ENCODE peak calls at places on chromosomes 7 and 10, in nine cellular contexts. Q is fibroblast of mammary gland, J is adrenal gland, H is lung, L is cardiac muscle cell, W is PC-3, A is mucosa of descending colon, B is fibroblast of villous mesenchyme, U is sigmoid colon. T is an unnamed sample.

GRCh38 chr10:24269476-24269875 is 60.5 kb downstream of the KIAA1217 start:
- DNase-seq in L (no peak), A (no peak), J (no peak), W (no peak), H (no peak), U (no peak), Q (no peak), B (no peak), T (no peak)

GRCh38 chr7:101210143-101210542 is 7.2 kb downstream of the PLOD3 start:
- DNase-seq in J (no peak), W (no peak), B (no peak), Q (no peak), A (no peak), L (no peak), H (no peak), U (no peak), T (no peak)

GRCh38 chr10:124601016-124601415 is 139.4 kb downstream of the LHPP start:
- DNase-seq in B (no peak), H (no peak), U (no peak), W (no peak), A (no peak), L (no peak), Q (no peak), J (no peak), T (no peak)

GRCh38 chr7:80014507-80014906 is 120.1 kb upstream of the GNAI1 start:
- DNase-seq in J (no peak), L (peak), B (peak), Q (peak), U (no peak), W (peak), A (no peak), H (no peak), T (peak)

GRCh38 chr7:78018541-78019456 is 220.2 kb downstream of the PHTF2 start:
- DNase-seq in Q (peak), L (peak), J (peak), A (peak), W (peak), H (no peak), U (peak), B (peak), T (peak)

GRCh38 chr7:24727165-24728120 is 29.8 kb downstream of the GSDME start:
- DNase-seq in U (no peak), L (peak), W (no peak), B (peak), Q (peak), H (no peak), J (peak), A (no peak), T (peak)

GRCh38 chr7:82044497-82045080 is 274.7 kb upstream of the HGF start:
- DNase-seq in A (peak), Q (peak), W (peak), L (peak), U (no peak), B (peak), J (peak), H (peak), T (peak)

GRCh38 chr7:23246540-23246939 is at the start of gene GPNMB:
- DNase-seq in Q (peak), B (peak), A (peak), U (peak), H (no peak), W (peak), L (peak), J (no peak), T (peak)

GRCh38 chr7:37111459-37111858 is 337.2 kb downstream of the ELMO1 start:
- DNase-seq in Q (no peak), L (no peak), H (no peak), W (no peak), J (no peak), U (no peak), A (no peak), B (no peak), T (no peak)

GRCh38 chr7:37109016-37109415 is 339.6 kb downstream of the ELMO1 start:
- DNase-seq in J (no peak), H (no peak), A (no peak), L (no peak), W (no peak), B (peak), Q (no peak), U (no peak), T (no peak)

GRCh38 chr7:37108615-37109014 is 340.0 kb downstream of the ELMO1 start:
- DNase-seq in W (no peak), L (no peak), B (no peak), A (no peak), U (no peak), Q (no peak), H (no peak), J (no peak), T (no peak)

GRCh38 chr7:37110641-37111421 is 337.8 kb downstream of the ELMO1 start:
- DNase-seq in W (no peak), A (no peak), B (no peak), H (no peak), J (no peak), L (no peak), U (no peak), Q (peak), T (no peak)

GRCh38 chr7:37109853-37110252 is 338.8 kb downstream of the ELMO1 start:
- DNase-seq in L (peak), H (no peak), W (no peak), B (peak), U (no peak), J (peak), A (no peak), Q (no peak), T (no peak)
- TF ChIP-seq CTCF in L (no peak), H (no peak), W (no peak), B (peak), U (no peak), J (peak), A (no peak), Q (no peak), T (no peak)

GRCh38 chr7:30351724-30352123 is 67.3 kb downstream of the ZNRF2 start:
- DNase-seq in H (no peak), A (no peak), U (no peak), Q (no peak), W (no peak), J (no peak), B (no peak), L (no peak), T (no peak)

GRCh38 chr7:30352169-30352568 is 67.8 kb downstream of the ZNRF2 start:
- DNase-seq in A (no peak), U (no peak), W (peak), J (no peak), Q (no peak), L (no peak), B (no peak), H (no peak), T (no peak)

GRCh38 chr7:30353532-30353931 is 69.1 kb downstream of the ZNRF2 start:
- DNase-seq in A (no peak), H (no peak), B (no peak), L (no peak), U (no peak), Q (no peak), J (no peak), W (no peak), T (no peak)

GRCh38 chr7:30353932-30354607 is 69.7 kb downstream of the ZNRF2 start:
- DNase-seq in A (no peak), W (no peak), U (no peak), L (no peak), J (no peak), B (no peak), Q (no peak), H (no peak), T (no peak)

GRCh38 chr7:30354791-30355190 is 70.4 kb downstream of the ZNRF2 start:
- DNase-seq in W (no peak), A (no peak), Q (no peak), J (no peak), B (no peak), U (no peak), L (no peak), H (no peak), T (no peak)
- H3K4me3 ChIP-seq in W (no peak), A (no peak), Q (no peak), J (no peak), B (no peak), U (no peak), L (no peak), H (no peak), T (no peak)

GRCh38 chr10:99433378-99434020 is 3.1 kb upstream of the GOT1 start:
- DNase-seq in L (no peak), W (peak), U (no peak), J (no peak), A (no peak), B (no peak), Q (peak), H (no peak), T (peak)
- TF ChIP-seq CTCF in L (peak), W (peak), U (no peak), J (no peak), A (no peak), B (peak), Q (peak), H (no peak), T (peak)

DNA sequence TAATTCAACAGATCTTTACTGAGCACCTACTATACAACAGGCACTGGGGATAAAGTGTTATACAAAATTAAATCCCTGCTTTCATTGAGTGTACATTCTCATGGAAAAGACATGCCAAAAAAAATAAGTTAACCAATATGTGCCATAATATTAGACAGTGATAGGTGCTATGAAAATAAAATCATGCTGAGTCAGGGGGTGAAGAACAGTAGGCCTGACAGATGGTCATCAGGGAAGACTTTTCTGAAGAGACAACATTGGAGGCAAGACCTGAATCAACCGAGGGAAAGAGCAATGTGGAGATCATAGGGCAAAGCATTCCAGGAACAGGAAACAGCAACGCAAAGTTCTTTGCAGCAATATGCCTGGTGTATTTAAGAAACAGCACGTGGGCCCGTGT is 135.5 kb downstream of the C1GALT1 start:
- DNase-seq in H (no peak), B (no peak), Q (no peak), J (no peak), W (no peak), L (no peak), U (no peak), A (no peak), T (no peak)
- H3K4me3 ChIP-seq in H (no peak), B (no peak), Q (no peak), J (no peak), W (no peak), L (no peak), U (no peak), A (no peak), T (no peak)

GRCh38 chr7:44964384-44964830 is 14.4 kb downstream of the MYO1G start:
- DNase-seq in L (no peak), B (no peak), A (no peak), Q (peak), J (no peak), W (no peak), H (no peak), U (no peak), T (peak)

GRCh38 chr7:44965441-44965903 is 13.3 kb downstream of the MYO1G start:
- DNase-seq in W (no peak), U (peak), B (no peak), A (no peak), L (no peak), Q (no peak), H (no peak), J (no peak), T (no peak)

GRCh38 chr7:44963526-44964290 is 15.1 kb downstream of the MYO1G start:
- DNase-seq in H (no peak), J (no peak), L (no peak), B (no peak), W (no peak), A (no peak), U (no peak), Q (no peak), T (no peak)

GRCh38 chr7:44965937-44966730 is 12.7 kb downstream of the MYO1G start:
- DNase-seq in L (no peak), J (no peak), B (no peak), A (no peak), Q (no peak), U (peak), H (no peak), W (no peak), T (no peak)

DNA sequence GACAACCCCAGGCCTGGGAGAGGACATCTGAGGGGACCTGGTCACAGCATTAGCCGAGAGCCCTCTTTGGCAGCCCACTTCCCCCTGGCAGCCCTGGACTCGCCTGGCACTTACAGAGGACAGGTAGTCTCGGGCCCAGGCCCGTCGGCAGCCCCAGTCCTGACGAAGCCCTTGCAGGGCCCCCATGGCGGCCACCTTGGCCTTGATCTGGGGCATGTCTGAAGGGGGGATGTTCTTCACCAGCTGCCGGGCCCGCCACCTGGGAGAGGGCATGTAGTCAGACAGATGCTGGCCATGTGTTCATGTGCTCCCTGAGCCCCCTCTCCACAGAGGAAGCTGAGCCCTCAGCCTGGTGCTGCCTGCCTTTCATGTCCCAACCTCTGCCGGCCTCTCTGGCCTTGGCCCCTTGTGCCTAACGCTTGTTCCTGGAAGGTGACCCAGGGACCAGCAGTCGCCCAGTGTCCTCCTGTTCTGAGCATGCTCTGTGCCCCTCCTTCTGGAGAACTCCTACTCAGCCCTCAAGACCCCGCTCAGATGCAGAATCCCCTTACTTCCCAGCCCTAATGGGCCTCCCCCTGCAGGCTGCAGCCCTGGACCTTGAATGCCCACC is 13.9 kb downstream of the MYO1G start:
- DNase-seq in A (no peak), U (peak), W (no peak), J (no peak), B (no peak), H (no peak), Q (no peak), L (no peak), T (no peak)
- TF ChIP-seq CTCF in A (no peak), U (no peak), W (no peak), J (no peak), B (no peak), H (no peak), Q (no peak), L (no peak), T (no peak)

DNA sequence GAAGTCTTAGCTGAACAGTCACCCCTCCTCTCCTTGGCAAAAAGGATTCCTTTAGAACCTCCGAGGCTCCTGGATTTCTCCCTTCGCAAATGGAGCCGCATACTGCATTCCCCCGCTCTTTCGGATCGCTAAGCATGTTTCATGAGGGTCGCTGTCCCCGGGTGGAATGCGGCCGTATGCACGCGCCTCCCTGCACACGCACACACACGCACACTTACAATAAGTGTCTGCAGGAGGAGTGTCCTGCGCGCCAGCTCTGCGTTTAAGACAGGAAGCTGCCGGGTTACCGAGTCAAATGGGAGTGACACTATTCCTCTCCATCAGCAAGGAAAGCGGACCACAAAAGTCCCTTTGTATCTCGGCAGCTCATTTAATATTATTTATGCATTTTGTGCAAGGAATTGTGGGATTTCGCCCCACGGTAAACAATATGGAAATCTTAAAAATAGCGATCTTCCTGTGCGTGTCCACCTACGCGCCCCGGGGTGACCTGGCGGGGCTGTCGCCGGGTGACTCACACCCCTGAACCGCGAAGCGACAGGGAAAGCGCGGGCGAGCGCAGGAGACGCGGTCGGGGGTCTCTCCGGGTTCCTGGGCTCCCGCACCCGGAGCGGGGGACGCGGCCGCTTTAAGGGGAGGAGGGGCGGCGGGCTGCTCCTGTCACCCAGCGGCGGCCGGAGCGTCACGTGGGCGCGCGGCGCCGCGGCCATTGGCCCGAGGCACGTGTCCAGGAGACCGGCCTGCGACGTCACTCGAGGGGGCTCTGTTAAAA is 971 bp upstream of the EN2 start:
- DNase-seq in B (peak), H (peak), U (peak), J (peak), W (peak), Q (peak), L (peak), A (peak), T (peak)
- H3K4me3 ChIP-seq in B (peak), H (peak), U (peak), J (no peak), W (peak), Q (peak), L (peak), A (no peak), T (peak)

DNA sequence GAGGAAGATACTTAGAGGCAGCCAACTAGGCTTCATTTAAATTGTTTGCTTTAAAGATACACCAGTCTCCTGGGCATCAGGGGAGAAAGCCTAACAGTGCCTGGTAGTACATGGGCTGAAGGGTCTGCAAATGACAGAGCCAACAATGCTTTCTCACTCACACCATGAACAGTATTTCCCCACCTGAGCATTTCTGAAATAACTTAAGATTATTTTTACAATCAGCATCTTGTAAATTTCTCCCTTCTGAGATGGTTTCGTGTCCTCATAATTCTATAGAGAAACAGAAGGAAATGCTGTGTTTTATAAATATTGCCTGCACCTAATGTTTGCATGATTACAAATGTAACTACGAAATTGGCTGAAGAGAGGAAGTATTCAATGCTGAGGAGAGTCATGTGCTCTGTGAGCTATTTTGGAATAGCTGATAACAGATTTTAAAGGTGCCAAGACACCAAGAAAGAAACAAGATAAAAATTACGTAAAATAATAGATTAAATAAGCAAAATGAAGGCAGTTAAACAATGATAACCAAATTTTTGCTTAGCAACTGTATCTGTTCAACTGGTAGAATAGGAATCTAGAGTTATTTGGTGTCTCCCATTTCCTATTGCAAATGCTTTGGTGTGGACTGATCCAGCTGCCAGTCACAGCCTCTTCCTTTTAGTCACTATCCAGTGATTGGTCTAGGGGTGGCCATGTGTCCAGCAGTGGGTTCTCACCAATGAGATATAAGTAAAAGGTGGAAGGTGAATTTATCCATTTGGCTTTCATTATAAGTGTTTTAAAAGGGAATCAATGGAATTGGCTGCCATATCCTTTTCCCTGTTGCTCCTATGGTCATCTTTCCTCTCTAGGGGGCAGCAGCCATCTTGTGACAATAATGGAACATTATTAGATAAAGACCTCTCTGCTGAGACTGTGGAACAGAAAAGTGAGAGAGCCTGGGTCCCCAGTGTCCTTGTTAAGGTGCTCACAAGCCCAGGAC is 167.9 kb upstream of the SLC26A5 start:
- DNase-seq in H (no peak), Q (peak), U (no peak), J (no peak), W (peak), B (peak), A (no peak), L (peak), T (peak)
- TF ChIP-seq CTCF in H (no peak), Q (peak), U (no peak), J (no peak), W (peak), B (peak), A (no peak), L (peak), T (peak)